ENCODE peak calls at places on chromosome 6, in six cellular contexts. D, H, M, N, E and Z are unnamed samples.

GRCh38 chr6:4009486-4009885 is 69.5 kb downstream of the FAM217A start:
- DNase-seq in M (no peak), D (no peak), H (no peak), E (no peak), N (no peak), Z (no peak)

GRCh38 chr6:111646942-111647341 is 41.3 kb upstream of the TRAF3IP2 start:
- DNase-seq in E (no peak), N (no peak), H (no peak), M (no peak), D (no peak), Z (no peak)

GRCh38 chr6:69542494-69542893 is 254.3 kb downstream of the LMBRD1 start:
- DNase-seq in M (no peak), N (no peak), D (no peak), E (no peak), H (no peak), Z (no peak)

GRCh38 chr6:66277400-66277799 is 570.4 kb upstream of the EYS start:
- DNase-seq in D (no peak), H (no peak), N (no peak), E (no peak), M (no peak), Z (no peak)

GRCh38 chr6:34730006-34730405 is 27.3 kb upstream of the SNRPC start:
- DNase-seq in N (no peak), M (no peak), E (no peak), H (no peak), D (no peak), Z (no peak)

GRCh38 chr6:29696147-29697129 is 15.5 kb upstream of the ZFP57 start:
- DNase-seq in H (no peak), M (peak), D (peak), N (peak), E (no peak), Z (peak)

GRCh38 chr6:89270951-89271721 is 44.0 kb downstream of the GABRR2 start:
- DNase-seq in M (no peak), H (no peak), N (no peak), E (no peak), D (peak), Z (no peak)

GRCh38 chr6:137846772-137847313 is 20.2 kb upstream of the TNFAIP3 start:
- DNase-seq in M (no peak), D (peak), N (no peak), E (peak), H (peak), Z (no peak)

GRCh38 chr6:163826668-163827067 is 412.1 kb downstream of the QKI start:
- DNase-seq in H (no peak), N (no peak), E (no peak), D (no peak), M (no peak), Z (no peak)

GRCh38 chr6:28383235-28384142 is 16.1 kb downstream of the ZSCAN12 start:
- DNase-seq in H (peak), N (peak), D (peak), M (peak), E (peak), Z (peak)

GRCh38 chr6:26537846-26538571 is at the start of gene HMGN4:
- DNase-seq in M (peak), E (peak), D (peak), H (peak), N (peak), Z (peak)

GRCh38 chr6:123316733-123317323 is 319.9 kb downstream of the TRDN start:
- DNase-seq in N (no peak), H (no peak), E (no peak), M (no peak), D (peak), Z (no peak)

GRCh38 chr6:163793584-163793983 is 379.1 kb downstream of the QKI start:
- DNase-seq in H (no peak), E (no peak), M (no peak), D (no peak), N (no peak), Z (no peak)

GRCh38 chr6:166162599-166163342 is 4.9 kb downstream of the TBXT start:
- DNase-seq in H (no peak), D (no peak), M (no peak), E (no peak), N (no peak), Z (no peak)

GRCh38 chr6:37311666-37312473 is 41.9 kb upstream of the RNF8 start:
- DNase-seq in M (no peak), E (no peak), N (no peak), H (no peak), D (peak), Z (no peak)

GRCh38 chr6:113160716-113161115 is 696.4 kb upstream of the MARCKS start:
- DNase-seq in E (no peak), N (no peak), H (no peak), M (no peak), D (no peak), Z (no peak)

GRCh38 chr6:885051-885590 is 192.2 kb upstream of the EXOC2 start:
- DNase-seq in D (no peak), N (no peak), E (peak), M (no peak), H (no peak), Z (no peak)

GRCh38 chr6:35385457-35386202 is 43.3 kb downstream of the PPARD start:
- DNase-seq in N (no peak), D (peak), E (peak), M (no peak), H (no peak), Z (no peak)

GRCh38 chr6:158752613-158753012 is 66.6 kb downstream of the EZR start:
- DNase-seq in H (peak), E (no peak), D (no peak), N (no peak), M (no peak), Z (no peak)

GRCh38 chr6:66336171-66336570 is 629.1 kb upstream of the EYS start:
- DNase-seq in N (no peak), H (no peak), M (no peak), D (no peak), E (no peak), Z (no peak)

GRCh38 chr6:89264296-89264695 is 47.1 kb upstream of the GABRR1 start:
- DNase-seq in E (no peak), H (no peak), N (no peak), M (no peak), D (no peak), Z (no peak)

GRCh38 chr6:53647437-53648094 is 18.0 kb downstream of the KLHL31 start:
- DNase-seq in D (peak), H (peak), E (peak), M (no peak), N (no peak), Z (no peak)

GRCh38 chr6:70108230-70108629 is 194.7 kb downstream of the COL9A1 start:
- DNase-seq in E (no peak), H (no peak), D (peak), N (no peak), M (no peak), Z (peak)

GRCh38 chr6:17813561-17813960 is 106.8 kb upstream of the NUP153 start:
- DNase-seq in M (no peak), D (no peak), N (no peak), E (no peak), H (no peak), Z (no peak)

GRCh38 chr6:17812311-17812710 is 105.6 kb upstream of the NUP153 start:
- DNase-seq in E (no peak), N (no peak), D (no peak), H (no peak), M (no peak), Z (no peak)

GRCh38 chr6:17820055-17820454 is 113.3 kb upstream of the NUP153 start:
- DNase-seq in E (no peak), N (no peak), H (no peak), D (peak), M (no peak), Z (no peak)

GRCh38 chr6:17817763-17818162 is 111.0 kb upstream of the NUP153 start:
- DNase-seq in D (no peak), E (no peak), M (no peak), N (no peak), H (no peak), Z (no peak)

DNA sequence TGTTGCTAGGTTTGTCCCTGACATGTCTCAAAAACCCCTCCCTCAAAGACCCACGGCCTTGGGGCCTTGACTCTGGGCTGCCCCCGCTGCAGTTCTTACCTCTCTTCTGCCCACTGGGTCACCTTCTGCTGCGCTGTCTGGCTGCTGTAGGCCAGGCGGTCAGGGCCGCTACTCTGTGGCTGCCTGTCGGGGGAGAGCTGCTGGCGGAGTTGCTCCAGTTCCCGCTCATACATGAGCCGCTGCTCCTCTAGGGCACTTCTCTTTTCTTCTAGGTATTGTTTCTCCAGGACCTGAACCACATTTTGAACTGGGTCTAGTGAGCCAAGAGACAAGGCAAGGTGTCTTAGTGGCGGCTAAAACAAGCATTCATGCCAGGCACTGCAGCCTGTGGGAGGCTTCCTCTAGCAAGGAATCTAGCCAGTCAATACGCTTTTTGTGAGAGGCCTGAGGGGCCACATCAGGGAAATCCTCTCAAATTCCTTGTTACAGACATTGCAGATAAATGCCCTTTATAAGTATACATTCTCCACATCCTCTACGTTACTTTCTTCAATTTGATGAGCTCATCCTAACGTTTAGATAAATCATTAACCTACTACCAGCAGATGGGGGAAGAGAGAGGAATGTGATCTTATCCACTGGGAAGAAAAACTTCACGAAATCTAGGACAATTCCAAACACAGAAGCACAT is 110.3 kb upstream of the NUP153 start:
- DNase-seq in M (no peak), E (no peak), D (peak), H (no peak), N (peak), Z (no peak)
- TF ChIP-seq CTCF in M (no peak), E (no peak), D (no peak), H (no peak), N (no peak), Z (no peak)

DNA sequence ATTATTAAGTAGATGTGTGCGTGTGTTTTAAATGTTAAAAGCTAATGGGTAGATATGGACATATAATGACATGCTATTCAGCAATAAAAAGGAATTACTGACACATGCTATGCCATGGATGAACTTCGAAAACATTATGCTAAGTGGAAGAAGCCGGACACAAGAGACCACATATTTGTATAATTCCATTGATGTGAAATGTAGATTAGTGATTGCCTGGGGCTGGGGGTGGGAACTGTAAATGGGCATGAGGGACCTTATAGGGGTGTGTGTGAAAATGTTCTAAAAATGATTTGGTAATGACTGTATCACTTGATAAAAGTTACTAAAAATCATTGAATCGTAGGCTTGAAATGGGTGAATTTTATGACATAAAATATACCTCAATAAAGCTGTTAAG is 104.5 kb upstream of the BEND3 start:
- DNase-seq in N (no peak), E (no peak), H (no peak), D (no peak), M (no peak), Z (no peak)
- TF ChIP-seq CTCF in N (no peak), E (no peak), H (no peak), D (no peak), M (no peak), Z (no peak)

GRCh38 chr6:73903155-73903554 is 207.2 kb downstream of the CD109 start:
- DNase-seq in N (no peak), H (no peak), D (no peak), M (no peak), E (no peak), Z (no peak)

GRCh38 chr6:73901311-73901710 is 205.3 kb downstream of the CD109 start:
- DNase-seq in M (no peak), H (no peak), D (no peak), E (no peak), N (no peak), Z (no peak)

GRCh38 chr6:73893696-73894095 is 197.7 kb downstream of the CD109 start:
- DNase-seq in E (no peak), D (no peak), N (no peak), M (no peak), H (no peak), Z (no peak)

GRCh38 chr6:73901986-73902385 is 206.0 kb downstream of the CD109 start:
- DNase-seq in N (no peak), E (no peak), M (no peak), H (no peak), D (no peak), Z (no peak)

GRCh38 chr6:73898599-73898998 is 202.6 kb downstream of the CD109 start:
- DNase-seq in N (no peak), D (no peak), E (no peak), H (no peak), M (no peak), Z (no peak)
- TF ChIP-seq CTCF in N (no peak), D (no peak), E (no peak), H (no peak), M (no peak), Z (no peak)

GRCh38 chr6:142844065-142844755 is 100.8 kb downstream of the HIVEP2 start:
- DNase-seq in N (no peak), M (no peak), D (no peak), H (no peak), E (no peak), Z (no peak)

GRCh38 chr6:142846459-142846831 is 98.5 kb downstream of the HIVEP2 start:
- DNase-seq in N (no peak), H (no peak), M (no peak), D (no peak), E (no peak), Z (no peak)

GRCh38 chr6:142845143-142845571 is 99.8 kb downstream of the HIVEP2 start:
- DNase-seq in N (no peak), M (no peak), D (peak), H (no peak), E (no peak), Z (no peak)

GRCh38 chr6:142846883-142847287 is 98.1 kb downstream of the HIVEP2 start:
- DNase-seq in E (no peak), N (no peak), M (no peak), H (peak), D (no peak), Z (no peak)

DNA sequence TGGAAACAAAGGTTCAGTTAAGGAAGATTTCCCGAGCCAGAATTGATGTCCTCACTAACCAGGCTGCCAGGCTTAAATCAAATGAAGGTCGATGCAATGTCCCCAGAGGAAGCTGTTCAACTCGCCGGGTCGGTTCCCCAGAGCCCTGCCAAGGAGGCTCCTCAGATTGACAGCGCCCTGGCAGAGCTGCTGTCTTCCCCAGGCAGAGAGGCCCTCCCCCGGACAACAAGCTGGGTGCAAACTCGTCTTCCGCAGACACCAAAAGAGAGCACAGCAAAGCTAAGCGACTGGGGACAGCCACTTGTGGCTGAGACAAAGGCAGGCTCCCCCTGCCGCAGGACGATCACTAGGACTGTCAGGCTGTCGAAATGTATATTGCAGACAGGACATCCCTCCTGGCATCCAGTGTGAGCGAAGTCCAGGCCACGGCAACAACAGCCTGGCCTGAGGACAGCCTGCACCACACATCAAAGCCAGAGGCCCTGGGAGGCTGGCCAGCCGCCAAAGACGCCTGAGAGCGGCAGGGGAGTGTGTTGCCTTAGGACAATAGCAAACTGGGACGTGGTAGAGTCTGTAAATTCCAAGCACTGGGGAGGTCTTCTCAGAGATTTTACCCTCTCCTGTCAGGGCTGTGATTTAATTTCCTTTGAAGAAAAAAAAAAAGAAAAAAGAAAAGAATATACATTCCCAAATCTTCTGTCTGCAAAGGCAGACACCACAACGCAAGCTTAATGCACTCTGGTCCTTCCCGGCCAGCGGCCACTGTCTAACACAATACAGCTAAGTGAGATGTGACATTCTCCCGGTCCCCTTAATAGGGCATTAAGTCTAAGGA is 99.1 kb downstream of the HIVEP2 start:
- DNase-seq in H (peak), E (peak), M (peak), N (peak), D (peak), Z (peak)
- TF ChIP-seq CTCF in H (peak), E (no peak), M (no peak), N (no peak), D (no peak), Z (no peak)

DNA sequence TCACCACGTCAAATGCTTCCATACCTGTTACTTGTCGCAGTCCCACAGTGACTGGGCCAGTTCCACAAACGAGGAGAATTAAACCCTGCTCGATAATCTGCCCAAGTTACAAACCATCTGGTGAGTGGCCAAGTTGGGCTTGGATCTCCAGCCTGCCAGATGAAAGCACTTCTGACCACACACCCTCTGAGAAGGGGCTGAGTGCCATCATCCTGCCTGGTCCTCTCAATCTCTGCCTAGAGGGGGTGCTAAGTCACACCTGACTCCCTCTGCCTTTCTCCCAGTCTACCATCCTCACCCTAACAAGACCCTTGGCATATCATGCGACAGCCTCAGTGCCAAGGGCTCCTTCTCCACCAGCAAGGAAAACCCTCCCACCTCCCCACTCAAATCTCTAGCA is 15.8 kb downstream of the RRP36 start:
- DNase-seq in E (no peak), N (no peak), D (no peak), M (no peak), H (no peak), Z (no peak)
- TF ChIP-seq CTCF in E (no peak), N (no peak), D (no peak), M (no peak), H (no peak), Z (no peak)